ENCODE peak calls at places on chromosomes 7 and 10, in five cellular contexts. U is AG04450; V is mammary epithelial cell; S is activated CD4-positive, alpha-beta T cell treated with anti-CD3 and anti-CD28 coated beads for 4 hours; Q is hepatocyte. M is an unnamed sample.

GRCh38 chr7:139422126-139422525 is 61.3 kb downstream of the KLRG2 start:
- DNase-seq in U (no peak), S (no peak), Q (peak; percentile 44), V (no peak), M (no peak)

GRCh38 chr10:11986593-11987216 is 55.9 kb downstream of the UPF2 start:
- DNase-seq in U (peak; percentile 61), Q (peak; percentile 90), V (peak; percentile 65), S (peak; percentile 56), M (peak; percentile 64)

GRCh38 chr10:132536241-132536963 is 1.2 kb upstream of the INPP5A start:
- DNase-seq in S (peak; percentile 14), Q (no peak), U (no peak), V (peak; percentile 8), M (no peak)

GRCh38 chr10:125982256-125982948 is 86.0 kb downstream of the FANK1 start:
- DNase-seq in Q (peak; percentile 71), U (peak; percentile 23), V (peak; percentile 52), S (peak; percentile 9), M (peak; percentile 39)

GRCh38 chr10:36172054-36172531 is 530.0 kb upstream of the FZD8 start:
- DNase-seq in S (no peak), V (peak; percentile 39), U (no peak), Q (no peak), M (no peak)

GRCh38 chr7:102044984-102045673 is 227.7 kb downstream of the CUX1 start:
- DNase-seq in V (no peak), S (no peak), Q (peak; percentile 67), U (peak; percentile 84), M (no peak)

GRCh38 chr10:86964061-86964846 is 4.0 kb upstream of the ADIRF start:
- DNase-seq in S (no peak), Q (peak; percentile 5), U (no peak), V (no peak), M (no peak)

GRCh38 chr7:6433814-6434630 is 13.7 kb downstream of the DAGLB start:
- DNase-seq in U (no peak), Q (no peak), V (no peak), S (no peak), M (no peak)

GRCh38 chr7:70380315-70381027 is 751.5 kb upstream of the GALNT17 start:
- DNase-seq in Q (no peak), U (no peak), S (no peak), V (no peak), M (no peak)

GRCh38 chr10:3365630-3366029 is 193.0 kb upstream of the PITRM1 start:
- DNase-seq in U (no peak), Q (peak; percentile 28), V (peak; percentile 43), S (no peak), M (no peak)

GRCh38 chr7:44482502-44483485 is 7.7 kb downstream of the NUDCD3 start:
- DNase-seq in V (no peak), Q (no peak), S (no peak), U (no peak), M (no peak)

GRCh38 chr7:96131525-96131924 is 190.4 kb downstream of the SLC25A13 start:
- DNase-seq in U (no peak), V (no peak), Q (no peak), S (no peak), M (no peak)

GRCh38 chr7:150524018-150524417 is 9.3 kb downstream of the GIMAP7 start:
- DNase-seq in U (no peak), V (no peak), S (no peak), Q (no peak), M (no peak)

GRCh38 chr10:114714281-114714741 is 56.2 kb upstream of the ABLIM1 start:
- DNase-seq in V (peak; percentile 79), S (no peak), Q (peak; percentile 66), U (peak; percentile 95), M (peak; percentile 41)

GRCh38 chr7:83677180-83677866 is 28.4 kb upstream of the SEMA3E start:
- DNase-seq in S (no peak), Q (peak; percentile 74), V (peak; percentile 95), U (peak; percentile 77), M (no peak)

GRCh38 chr10:76127984-76128589 is 696.7 kb downstream of the LRMDA start:
- DNase-seq in V (no peak), Q (no peak), U (no peak), S (no peak), M (peak; percentile 46)

GRCh38 chr10:80471715-80472233 is 17.7 kb downstream of the TSPAN14 start:
- DNase-seq in S (peak; percentile 42), U (no peak), Q (no peak), V (peak; percentile 98), M (no peak)

GRCh38 chr7:36726806-36727503 is 2.7 kb upstream of the AOAH start:
- DNase-seq in V (peak; percentile 14), S (no peak), U (no peak), Q (no peak), M (no peak)